ENCODE peak calls at places on chromosomes 7 and 10, in four cellular contexts. T is stimulated activated CD4-positive, alpha-beta T cell treated with anti-CD3 and anti-CD28 coated beads, Interleukin-2, amount 100 ng/mL, for 48 hours; H is dorsolateral prefrontal cortex; E is CD8-positive, alpha-beta T cell. R is an unnamed sample.

GRCh38 chr10:18351426-18351825 is 211.2 kb downstream of the CACNB2 start:
- DNase-seq in T (no peak), H (no peak), E (no peak), R (no peak)

GRCh38 chr10:2966134-2966533 is 101.2 kb upstream of the PFKP start:
- DNase-seq in T (no peak), H (no peak), E (no peak), R (no peak)

GRCh38 chr10:72068901-72069446 is 19.4 kb downstream of the SPOCK2 start:
- DNase-seq in T (no peak), H (no peak), E (no peak), R (no peak)

GRCh38 chr7:37999673-38000072 is 79.2 kb downstream of the EPDR1 start:
- DNase-seq in T (no peak), H (no peak), E (no peak), R (no peak)

GRCh38 chr7:113140956-113141355 is 22.6 kb upstream of the SMIM30 start:
- DNase-seq in T (no peak), H (no peak), E (no peak), R (no peak)

GRCh38 chr7:50865450-50865849 is 82.8 kb upstream of the GRB10 start:
- DNase-seq in T (no peak), H (no peak), E (no peak), R (no peak)

GRCh38 chr10:79985481-79986072 is 36.7 kb upstream of the SFTPD start:
- DNase-seq in T (no peak), H (no peak), E (no peak), R (no peak)

GRCh38 chr7:66626236-66626957 is 2.3 kb upstream of the KCTD7 start:
- DNase-seq in T (no peak), H (no peak), E (no peak), R (peak; percentile 25)

GRCh38 chr7:141585592-141586510 is 34.6 kb downstream of the AGK start:
- DNase-seq in T (peak; percentile 40), H (no peak), E (no peak), R (peak; percentile 69)

GRCh38 chr10:122587099-122587725 is 26.7 kb downstream of the DMBT1 start:
- DNase-seq in T (no peak), H (no peak), E (no peak), R (no peak)

GRCh38 chr7:7157177-7157886 is 25.0 kb upstream of the C1GALT1 start:
- DNase-seq in T (peak; percentile 27), H (no peak), E (peak; percentile 23), R (peak; percentile 68)

GRCh38 chr10:4639960-4640359 is 186.0 kb upstream of the AKR1E2 start:
- DNase-seq in T (no peak), H (no peak), E (no peak), R (no peak)

R was measured in AG08396.